ENCODE peak calls at places on chromosomes 5 and 9, in five cellular contexts. S is AG08396; C is activated CD4-positive, alpha-beta T cell treated with anti-CD3 and anti-CD28 coated beads for 1 hour; L is GM12865; Q is CD14-positive monocyte. Y is an unnamed sample.

GRCh38 chr9:137305060-137305787 is 3.2 kb upstream of the NRARP start:
- DNase-seq in S (peak; percentile 79), C (peak; percentile 41), L (peak; percentile 49), Q (no peak), Y (peak; percentile 81)

GRCh38 chr9:83266618-83267543 is 203.9 kb upstream of the RASEF start:
- DNase-seq in S (no peak), C (no peak), L (no peak), Q (no peak), Y (no peak)

GRCh38 chr9:91817493-91818225 is 132.4 kb downstream of the ROR2 start:
- DNase-seq in S (peak; percentile 59), C (no peak), L (no peak), Q (no peak), Y (no peak)

GRCh38 chr9:127606043-127606442 is 6.0 kb upstream of the STXBP1 start:
- DNase-seq in S (no peak), C (no peak), L (no peak), Q (no peak), Y (no peak)

GRCh38 chr5:169097374-169097831 is 203.5 kb downstream of the SLIT3 start:
- DNase-seq in S (peak; percentile 28), C (no peak), L (no peak), Q (no peak), Y (no peak)

GRCh38 chr5:117624226-117624625 is 1049.6 kb upstream of the SEMA6A start:
- DNase-seq in S (no peak), C (no peak), L (no peak), Q (no peak), Y (no peak)

GRCh38 chr9:111759762-111760639 is 34.7 kb downstream of the SHOC1 start:
- DNase-seq in S (peak; percentile 26), C (no peak), L (peak; percentile 83), Q (no peak), Y (peak; percentile 48)

GRCh38 chr5:76163111-76163628 is 80.0 kb downstream of the SV2C start:
- DNase-seq in S (no peak), C (no peak), L (no peak), Q (no peak), Y (no peak)

GRCh38 chr9:124442360-124442759 is 7.9 kb upstream of the ADGRD2 start:
- DNase-seq in S (no peak), C (no peak), L (no peak), Q (no peak), Y (no peak)

GRCh38 chr5:1723957-1724821 is 75.4 kb downstream of the MRPL36 start:
- DNase-seq in S (no peak), C (peak; percentile 2), L (no peak), Q (peak; percentile 24), Y (no peak)

GRCh38 chr9:72149231-72149975 is at the start of gene GDA:
- DNase-seq in S (peak; percentile 16), C (no peak), L (peak; percentile 2), Q (no peak), Y (no peak)

GRCh38 chr9:93091453-93092081 is 4.5 kb upstream of the CARD19 start:
- DNase-seq in S (peak; percentile 61), C (peak; percentile 38), L (peak; percentile 88), Q (peak; percentile 83), Y (no peak)

GRCh38 chr9:126612329-126612812 is 1.4 kb upstream of the LMX1B start:
- DNase-seq in S (no peak), C (no peak), L (no peak), Q (no peak), Y (no peak)

GRCh38 chr9:107644774-107645463 is 155.3 kb upstream of the KLF4 start:
- DNase-seq in S (no peak), C (no peak), L (no peak), Q (peak; percentile 72), Y (no peak)

GRCh38 chr5:18487928-18488480 is 853.7 kb downstream of the TAF11L14 start:
- DNase-seq in S (no peak), C (no peak), L (no peak), Q (no peak), Y (no peak)

GRCh38 chr5:31846934-31847333 is 208.0 kb downstream of the PDZD2 start:
- DNase-seq in S (no peak), C (no peak), L (no peak), Q (no peak), Y (no peak)

Y was measured in GM13977.